ENCODE peak calls at places on chromosomes 11 and 22, in six cellular contexts. X is MCF 10A; J is RWPE1; K is stimulated activated CD4-positive, alpha-beta T cell treated with anti-CD3 and anti-CD28 coated beads, Interleukin-1b, Interleukin-23, amount 100 ng/mL, for 24 hours; N is heart right ventricle; O is epithelial cell of proximal tubule. U is an unnamed sample.

GRCh38 chr11:2578934-2579280 is 120.9 kb downstream of the KCNQ1OT1 start:
- DNase-seq in O (no peak), X (no peak), J (no peak), N (no peak), K (no peak), U (no peak)

GRCh38 chr11:15724611-15725010 is 609.9 kb downstream of the INSC start:
- DNase-seq in N (no peak), J (no peak), X (no peak), K (no peak), O (no peak), U (peak)

GRCh38 chr11:132093861-132094260 is 723.4 kb downstream of the NTM start:
- DNase-seq in K (no peak), O (no peak), N (no peak), J (no peak), X (no peak), U (no peak)

GRCh38 chr11:1521382-1522080 is 35.0 kb upstream of the MOB2 start:
- DNase-seq in X (no peak), K (no peak), O (no peak), N (no peak), J (no peak), U (no peak)

GRCh38 chr11:27701262-27702105 is 1.2 kb upstream of the BDNF start:
- DNase-seq in J (peak), N (peak), K (no peak), X (peak), O (no peak), U (peak)

GRCh38 chr11:68770781-68771180 is 19.5 kb upstream of the TESMIN start:
- DNase-seq in N (no peak), O (no peak), K (no peak), X (no peak), J (no peak), U (no peak)

GRCh38 chr11:128517457-128518230 is 69.7 kb downstream of the ETS1 start:
- DNase-seq in X (no peak), N (no peak), O (no peak), K (no peak), J (no peak), U (no peak)

GRCh38 chr11:31690041-31690440 is 121.1 kb downstream of the PAX6 start:
- DNase-seq in O (no peak), X (peak), K (no peak), J (no peak), N (no peak), U (no peak)

GRCh38 chr22:25076281-25076680 is 123.4 kb upstream of the CRYBB3 start:
- DNase-seq in X (no peak), J (no peak), O (no peak), N (no peak), K (no peak), U (no peak)

U was measured in mesenchymal stem cell.